ENCODE peak calls at places on chromosomes 5 and 9, in nine cellular contexts. E is GOT3; S is stromal cell of bone marrow; L is astrocyte of the spinal cord; C is GM13976; X is SW480; A is pulmonary artery endothelial cell; F is activated CD4-positive, alpha-beta T cell treated with anti-CD3 and anti-CD28 coated beads, Interleukin-2, amount 50 U/mL, for 1 hour; Z is NCI-H2029. U is an unnamed sample.

GRCh38 chr5:8961219-8961618 is 584.7 kb downstream of the SEMA5A start:
- DNase-seq in E (no peak), F (no peak), Z (no peak), A (no peak), S (no peak), C (no peak), L (no peak), X (no peak), U (no peak)

GRCh38 chr9:14433841-14434511 is 120.0 kb upstream of the NFIB start:
- DNase-seq in A (peak; percentile 54), X (peak; percentile 57), L (peak; percentile 73), F (no peak), E (no peak), C (no peak), S (peak; percentile 40), Z (no peak), U (peak; percentile 63)

GRCh38 chr5:63401434-63402046 is 560.7 kb downstream of the HTR1A start:
- DNase-seq in Z (peak; percentile 40), F (peak; percentile 1), E (no peak), A (no peak), C (peak; percentile 7), X (peak; percentile 43), L (peak; percentile 41), S (peak; percentile 2), U (peak; percentile 23)

GRCh38 chr9:33719581-33720374 is 75.6 kb upstream of the PRSS3 start:
- DNase-seq in F (peak; percentile 21), X (peak; percentile 15), E (no peak), C (peak; percentile 51), S (no peak), A (no peak), L (no peak), Z (peak; percentile 55), U (no peak)

GRCh38 chr5:139660916-139661814 is 13.0 kb downstream of the CXXC5 start:
- DNase-seq in Z (no peak), C (peak; percentile 73), A (peak; percentile 66), X (peak; percentile 93), E (peak; percentile 90), F (no peak), L (peak; percentile 97), S (peak; percentile 93), U (peak; percentile 95)

GRCh38 chr5:145943674-145944121 is 7.3 kb downstream of the SH3RF2 start:
- DNase-seq in L (no peak), E (no peak), A (no peak), S (no peak), Z (peak; percentile 25), C (no peak), X (peak; percentile 42), F (no peak), U (no peak)

GRCh38 chr9:119004618-119004990 is 364.6 kb downstream of the BRINP1 start:
- DNase-seq in S (peak; percentile 83), X (no peak), F (no peak), E (peak; percentile 0), Z (peak; percentile 54), C (no peak), L (peak; percentile 58), A (no peak), U (peak; percentile 90)

GRCh38 chr9:88186495-88187110 is 48.3 kb upstream of the SPATA31C2 start:
- DNase-seq in E (no peak), A (no peak), C (no peak), F (no peak), L (no peak), Z (no peak), S (no peak), X (no peak), U (no peak)

GRCh38 chr5:80346055-80346454 is 26.3 kb downstream of the SPZ1 start:
- DNase-seq in X (peak; percentile 50), E (no peak), L (peak; percentile 2), A (no peak), F (peak; percentile 23), Z (no peak), C (peak; percentile 54), S (no peak), U (no peak)

GRCh38 chr5:72040513-72040912 is 66.8 kb upstream of the MAP1B start:
- DNase-seq in Z (no peak), L (no peak), X (no peak), A (no peak), F (no peak), C (no peak), S (no peak), E (no peak), U (no peak)